ENCODE peak calls at places on chromosomes 1 and 21, in four cellular contexts. One of them, this sample, is unnamed.

GRCh38 chr1:38392866-38393265 is 346.3 kb upstream of the POU3F1 start:
- DNase-seq in HepG2: no peak
- DNase-seq in GM12878: no peak
- DNase-seq in H1: no peak
- DNase-seq in this sample: no peak

GRCh38 chr1:22778842-22779520 is 68.3 kb downstream of the EPHB2 start:
- DNase-seq in HepG2: no peak
- DNase-seq in GM12878: no peak
- DNase-seq in H1: no peak
- DNase-seq in this sample: no peak

GRCh38 chr1:236394016-236394481 is at the start of gene EDARADD:
- DNase-seq in HepG2: no peak
- DNase-seq in GM12878: no peak
- DNase-seq in H1: no peak
- DNase-seq in this sample: no peak

GRCh38 chr1:46077669-46078068 is 54.8 kb downstream of the PIK3R3 start:
- DNase-seq in HepG2: no peak
- DNase-seq in GM12878: no peak
- DNase-seq in H1: no peak
- DNase-seq in this sample: no peak

GRCh38 chr1:228887101-228887500 is 151.8 kb downstream of the RHOU start:
- DNase-seq in HepG2: no peak
- DNase-seq in GM12878: no peak
- DNase-seq in H1: no peak
- DNase-seq in this sample: no peak

GRCh38 chr21:14766241-14766640 is 220.1 kb upstream of the SAMSN1 start:
- DNase-seq in HepG2: peak
- DNase-seq in GM12878: no peak
- DNase-seq in H1: peak
- DNase-seq in this sample: peak

GRCh38 chr1:91152331-91152730 is 130.5 kb upstream of the ZNF644 start:
- DNase-seq in HepG2: no peak
- DNase-seq in GM12878: no peak
- DNase-seq in H1: no peak
- DNase-seq in this sample: no peak

GRCh38 chr1:21175324-21175669 is 1.4 kb downstream of the EIF4G3 start:
- DNase-seq in HepG2: no peak
- DNase-seq in GM12878: no peak
- DNase-seq in H1: no peak
- DNase-seq in this sample: peak

GRCh38 chr1:175198332-175198731 is 5.8 kb upstream of the KIAA0040 start:
- DNase-seq in HepG2: no peak
- DNase-seq in GM12878: no peak
- DNase-seq in H1: no peak
- DNase-seq in this sample: no peak

GRCh38 chr1:171251042-171251740 is 2.9 kb downstream of the FMO1 start:
- DNase-seq in HepG2: no peak
- DNase-seq in GM12878: no peak
- DNase-seq in H1: no peak
- DNase-seq in this sample: no peak

GRCh38 chr1:214615111-214615510 is 12.1 kb downstream of the CENPF start:
- DNase-seq in HepG2: no peak
- DNase-seq in GM12878: no peak
- DNase-seq in H1: no peak
- DNase-seq in this sample: no peak

GRCh38 chr1:36321119-36321951 is 2.1 kb downstream of the EVA1B start:
- DNase-seq in HepG2: no peak
- DNase-seq in GM12878: no peak
- DNase-seq in H1: peak
- DNase-seq in this sample: peak

GRCh38 chr21:27425574-27425973 is 458.7 kb upstream of the ADAMTS5 start:
- DNase-seq in HepG2: no peak
- DNase-seq in GM12878: no peak
- DNase-seq in H1: no peak
- DNase-seq in this sample: peak

GRCh38 chr1:95388041-95388440 is 154.0 kb downstream of the RWDD3 start:
- DNase-seq in HepG2: no peak
- DNase-seq in GM12878: no peak
- DNase-seq in H1: no peak
- DNase-seq in this sample: no peak

GRCh38 chr1:228446849-228447248 is 30.2 kb upstream of the TRIM17 start:
- DNase-seq in HepG2: no peak
- DNase-seq in GM12878: no peak
- DNase-seq in H1: no peak
- DNase-seq in this sample: no peak

GRCh38 chr1:31627930-31628421 is 10.5 kb downstream of the HCRTR1 start:
- DNase-seq in HepG2: no peak
- DNase-seq in GM12878: no peak
- DNase-seq in H1: no peak
- DNase-seq in this sample: peak

GRCh38 chr1:149932474-149932873 is 4.2 kb downstream of the MTMR11 start:
- DNase-seq in HepG2: no peak
- DNase-seq in GM12878: no peak
- DNase-seq in H1: no peak
- DNase-seq in this sample: no peak

GRCh38 chr1:94974224-94974623 is 47.3 kb upstream of the CNN3 start:
- DNase-seq in HepG2: no peak
- DNase-seq in GM12878: no peak
- DNase-seq in H1: no peak
- DNase-seq in this sample: no peak

GRCh38 chr1:231376101-231376500 is 38.0 kb downstream of the SPRTN start:
- DNase-seq in HepG2: no peak
- DNase-seq in GM12878: no peak
- DNase-seq in H1: no peak
- DNase-seq in this sample: no peak

GRCh38 chr1:93814059-93814794 is 64.8 kb downstream of the DNTTIP2 start:
- DNase-seq in HepG2: peak
- DNase-seq in GM12878: peak
- DNase-seq in H1: no peak
- DNase-seq in this sample: peak

GRCh38 chr1:184210822-184211221 is 159.3 kb downstream of the TSEN15 start:
- DNase-seq in HepG2: no peak
- DNase-seq in GM12878: no peak
- DNase-seq in H1: no peak
- DNase-seq in this sample: peak

GRCh38 chr1:77776007-77776725 is 3.3 kb upstream of the MIGA1 start:
- DNase-seq in HepG2: no peak
- DNase-seq in GM12878: no peak
- DNase-seq in H1: no peak
- DNase-seq in this sample: no peak

GRCh38 chr1:170663441-170664282 is at the start of gene PRRX1:
- DNase-seq in HepG2: no peak
- DNase-seq in GM12878: no peak
- DNase-seq in H1: no peak
- DNase-seq in this sample: no peak

GRCh38 chr1:161314201-161314981 is at the start of gene SDHC:
- DNase-seq in HepG2: peak
- DNase-seq in GM12878: no peak
- DNase-seq in H1: peak
- DNase-seq in this sample: peak

GRCh38 chr1:52348704-52349301 is 17.2 kb downstream of the CC2D1B start:
- DNase-seq in HepG2: no peak
- DNase-seq in GM12878: no peak
- DNase-seq in H1: peak
- DNase-seq in this sample: peak

GRCh38 chr21:38244885-38245869 is 11.6 kb upstream of the KCNJ15 start:
- DNase-seq in HepG2: no peak
- DNase-seq in GM12878: peak
- DNase-seq in H1: no peak
- DNase-seq in this sample: no peak

GRCh38 chr1:22131875-22132486 is 10.9 kb downstream of the WNT4 start:
- DNase-seq in HepG2: peak
- DNase-seq in GM12878: no peak
- DNase-seq in H1: peak
- DNase-seq in this sample: peak

GRCh38 chr1:54804471-54805132 is 3.5 kb upstream of the TTC22 start:
- DNase-seq in HepG2: no peak
- DNase-seq in GM12878: no peak
- DNase-seq in H1: no peak
- DNase-seq in this sample: no peak

GRCh38 chr1:40344597-40344996 is 27.5 kb upstream of the COL9A2 start:
- DNase-seq in HepG2: peak
- DNase-seq in GM12878: no peak
- DNase-seq in H1: no peak
- DNase-seq in this sample: peak

GRCh38 chr1:89198500-89199072 is at the start of gene GBP4:
- DNase-seq in HepG2: no peak
- DNase-seq in GM12878: peak
- DNase-seq in H1: no peak
- DNase-seq in this sample: no peak

GRCh38 chr21:46122758-46123683 is 25.1 kb downstream of the COL6A2 start:
- DNase-seq in HepG2: no peak
- DNase-seq in GM12878: no peak
- DNase-seq in H1: no peak
- DNase-seq in this sample: peak

GRCh38 chr21:46124926-46125845 is 27.3 kb downstream of the COL6A2 start:
- DNase-seq in HepG2: no peak
- DNase-seq in GM12878: no peak
- DNase-seq in H1: no peak
- DNase-seq in this sample: peak

GRCh38 chr21:46125846-46126301 is 28.0 kb downstream of the COL6A2 start:
- DNase-seq in HepG2: no peak
- DNase-seq in GM12878: no peak
- DNase-seq in H1: no peak
- DNase-seq in this sample: no peak

GRCh38 chr21:46122241-46122671 is 24.3 kb downstream of the COL6A2 start:
- DNase-seq in HepG2: no peak
- DNase-seq in GM12878: no peak
- DNase-seq in H1: no peak
- DNase-seq in this sample: no peak

DNA sequence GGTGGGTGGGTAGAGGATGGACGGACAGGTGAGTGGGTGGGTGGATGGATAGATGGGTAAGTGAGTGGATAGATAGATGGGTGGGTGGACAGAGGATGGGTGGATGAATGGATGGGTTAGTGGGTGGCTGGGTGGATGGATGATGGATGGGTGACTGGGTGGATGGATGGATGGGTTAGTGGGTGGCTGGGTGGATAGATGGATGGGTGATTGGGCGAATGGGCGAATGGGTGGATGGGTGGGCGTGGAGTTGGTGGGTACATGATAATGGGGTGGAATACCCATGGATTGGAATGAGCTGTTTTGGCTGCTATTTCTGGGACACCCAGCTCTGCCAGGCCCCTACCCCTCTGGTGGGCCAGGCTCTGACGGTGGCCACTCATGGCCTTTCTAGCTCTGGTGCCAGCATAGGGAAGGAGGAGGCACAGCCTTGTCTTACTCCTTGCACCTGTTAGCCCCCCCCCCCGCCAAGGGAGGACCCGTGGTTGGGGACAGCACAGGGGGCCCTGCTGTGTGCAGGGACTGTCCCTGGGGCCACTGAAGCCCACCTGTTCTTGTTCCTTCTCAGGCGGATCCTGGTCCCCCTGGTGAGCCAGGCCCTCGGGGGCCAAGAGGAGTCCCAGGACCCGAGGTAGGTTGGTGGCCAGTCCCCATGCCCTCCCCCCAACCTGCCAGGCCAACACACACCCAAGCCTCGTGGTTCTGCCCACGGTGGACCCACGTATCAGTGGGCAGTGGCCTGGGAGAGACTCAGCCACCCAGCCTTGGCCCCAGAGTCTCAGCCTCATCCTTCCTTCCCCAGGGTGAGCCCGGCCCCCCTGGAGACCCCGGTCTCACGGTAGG is 26.4 kb downstream of the COL6A2 start:
- DNase-seq in HepG2: no peak
- DNase-seq in GM12878: no peak
- DNase-seq in H1: no peak
- DNase-seq in this sample: peak
- TF ChIP-seq TCF12 in HepG2: no peak
- TF ChIP-seq TCF12 in GM12878: no peak
- TF ChIP-seq TCF12 in H1: no peak
- TF ChIP-seq TCF12 in this sample: no peak

GRCh38 chr1:156726549-156727226 is 1.6 kb upstream of the METTL25B start:
- DNase-seq in HepG2: peak
- DNase-seq in GM12878: no peak
- DNase-seq in H1: no peak
- DNase-seq in this sample: peak
- TF ChIP-seq TCF12 in HepG2: no peak
- TF ChIP-seq TCF12 in GM12878: no peak
- TF ChIP-seq TCF12 in H1: no peak
- TF ChIP-seq TCF12 in this sample: no peak

GRCh38 chr1:205020466-205020865 is 22.5 kb upstream of the CNTN2 start:
- DNase-seq in HepG2: no peak
- DNase-seq in GM12878: no peak
- DNase-seq in H1: no peak
- DNase-seq in this sample: no peak
- TF ChIP-seq TCF12 in HepG2: no peak
- TF ChIP-seq TCF12 in GM12878: no peak
- TF ChIP-seq TCF12 in H1: no peak
- TF ChIP-seq TCF12 in this sample: no peak

GRCh38 chr1:1332774-1333480 is 1.8 kb downstream of the TAS1R3 start:
- DNase-seq in HepG2: no peak
- DNase-seq in GM12878: no peak
- DNase-seq in H1: no peak
- DNase-seq in this sample: no peak
- TF ChIP-seq TCF12 in HepG2: no peak
- TF ChIP-seq TCF12 in GM12878: no peak
- TF ChIP-seq TCF12 in H1: no peak
- TF ChIP-seq TCF12 in this sample: no peak

DNA sequence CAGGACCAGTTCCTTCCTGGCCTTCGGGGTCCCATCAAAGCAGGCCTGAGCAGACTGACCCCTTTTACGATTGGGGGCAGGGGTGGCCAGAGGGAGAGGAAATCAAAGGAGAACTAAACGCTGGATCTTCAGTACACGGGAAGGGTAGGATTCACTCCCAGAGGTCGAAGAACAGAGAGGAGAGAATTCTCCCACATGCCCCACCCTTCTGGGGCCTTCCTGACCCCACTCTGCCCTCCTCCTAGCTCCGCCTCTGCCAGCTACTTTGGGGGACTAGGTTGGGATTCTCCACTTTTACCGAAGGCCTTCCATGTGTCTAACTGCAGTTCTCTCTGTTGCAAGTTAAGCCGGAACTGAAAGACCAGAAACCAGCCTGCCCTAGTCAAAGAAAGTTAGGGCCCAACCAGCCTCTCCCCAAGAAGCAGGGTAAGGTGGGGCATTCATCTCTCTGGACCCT is 654 bp upstream of the ARHGEF2 start:
- DNase-seq in HepG2: no peak
- DNase-seq in GM12878: no peak
- DNase-seq in H1: no peak
- DNase-seq in this sample: no peak
- TF ChIP-seq TCF12 in HepG2: no peak
- TF ChIP-seq TCF12 in GM12878: no peak
- TF ChIP-seq TCF12 in H1: no peak
- TF ChIP-seq TCF12 in this sample: no peak

GRCh38 chr1:226627050-226627755 is 78.6 kb downstream of the STUM start:
- DNase-seq in HepG2: no peak
- DNase-seq in GM12878: no peak
- DNase-seq in H1: no peak
- DNase-seq in this sample: no peak

GRCh38 chr1:226627924-226628623 is 79.5 kb downstream of the STUM start:
- DNase-seq in HepG2: no peak
- DNase-seq in GM12878: no peak
- DNase-seq in H1: no peak
- DNase-seq in this sample: no peak

GRCh38 chr1:226629210-226629895 is 80.8 kb downstream of the STUM start:
- DNase-seq in HepG2: no peak
- DNase-seq in GM12878: no peak
- DNase-seq in H1: no peak
- DNase-seq in this sample: no peak

GRCh38 chr1:226629896-226630550 is 81.5 kb downstream of the STUM start:
- DNase-seq in HepG2: no peak
- DNase-seq in GM12878: no peak
- DNase-seq in H1: no peak
- DNase-seq in this sample: no peak

GRCh38 chr1:226628624-226629155 is 80.1 kb downstream of the STUM start:
- DNase-seq in HepG2: no peak
- DNase-seq in GM12878: no peak
- DNase-seq in H1: no peak
- DNase-seq in this sample: no peak
- TF ChIP-seq TCF12 in HepG2: no peak
- TF ChIP-seq TCF12 in GM12878: no peak
- TF ChIP-seq TCF12 in H1: no peak
- TF ChIP-seq TCF12 in this sample: no peak